ENCODE peak calls at places on chromosomes 13 and 19, in five cellular contexts. F, S, J, A and I are unnamed samples.

GRCh38 chr19:20077791-20078463 is at the start of gene ZNF90:
- DNase-seq in F (peak; percentile 97), S (peak; percentile 96), J (peak; percentile 96), A (no peak), I (peak; percentile 91)

GRCh38 chr19:49930483-49931011 is 1.2 kb upstream of the NUP62 start:
- DNase-seq in F (peak; percentile 74), S (no peak), J (no peak), A (peak; percentile 34), I (no peak)

GRCh38 chr13:109869312-109870237 is 83.2 kb upstream of the IRS2 start:
- DNase-seq in F (peak; percentile 70), S (peak; percentile 42), J (peak; percentile 70), A (no peak), I (peak; percentile 70)

GRCh38 chr13:39876258-39876657 is 220.8 kb downstream of the COG6 start:
- DNase-seq in F (no peak), S (no peak), J (peak; percentile 91), A (peak; percentile 61), I (peak; percentile 58)

GRCh38 chr13:74151859-74152258 is 17.7 kb upstream of the KLF12 start:
- DNase-seq in F (no peak), S (no peak), J (no peak), A (no peak), I (no peak)

GRCh38 chr19:53471916-53472315 is 4.4 kb downstream of the ZNF813 start:
- DNase-seq in F (no peak), S (no peak), J (no peak), A (no peak), I (no peak)

GRCh38 chr13:97212540-97213146 is 9.5 kb upstream of the MBNL2 start:
- DNase-seq in F (no peak), S (no peak), J (no peak), A (peak; percentile 68), I (peak; percentile 18)

GRCh38 chr13:33828431-33829129 is 10.6 kb downstream of the RFC3 start:
- DNase-seq in F (no peak), S (no peak), J (no peak), A (no peak), I (no peak)

GRCh38 chr13:49553888-49554287 is 31.5 kb downstream of the RCBTB1 start:
- DNase-seq in F (no peak), S (no peak), J (no peak), A (no peak), I (no peak)

GRCh38 chr19:35337081-35337983 is 8.3 kb downstream of the CD22 start:
- DNase-seq in F (no peak), S (no peak), J (no peak), A (no peak), I (no peak)

GRCh38 chr19:29542776-29543175 is 17.0 kb downstream of the VSTM2B start:
- DNase-seq in F (no peak), S (no peak), J (no peak), A (no peak), I (no peak)

GRCh38 chr13:93861818-93862217 is 617.7 kb downstream of the DCT start:
- DNase-seq in F (peak; percentile 17), S (no peak), J (peak; percentile 94), A (no peak), I (peak; percentile 7)

GRCh38 chr19:46015080-46015960 is 7.5 kb downstream of the PGLYRP1 start:
- DNase-seq in F (no peak), S (no peak), J (peak; percentile 40), A (no peak), I (no peak)

GRCh38 chr19:13692096-13692495 is 72.2 kb upstream of the MRI1 start:
- DNase-seq in F (no peak), S (no peak), J (peak; percentile 84), A (peak; percentile 93), I (peak; percentile 94)

GRCh38 chr19:57668635-57669034 is at the start of gene ZSCAN4:
- DNase-seq in F (no peak), S (no peak), J (no peak), A (no peak), I (no peak)

GRCh38 chr13:36531746-36532486 is 99.6 kb downstream of the CCNA1 start:
- DNase-seq in F (no peak), S (no peak), J (peak; percentile 64), A (peak; percentile 62), I (peak; percentile 80)

GRCh38 chr19:45470147-45471081 is 2.6 kb downstream of the FOSB start:
- DNase-seq in F (peak; percentile 66), S (no peak), J (peak; percentile 91), A (peak; percentile 84), I (peak; percentile 62)

GRCh38 chr13:29954082-29955043 is 103.9 kb upstream of the UBL3 start:
- DNase-seq in F (no peak), S (no peak), J (no peak), A (no peak), I (no peak)

GRCh38 chr13:75279834-75280369 is 202.1 kb downstream of the TBC1D4 start:
- DNase-seq in F (no peak), S (no peak), J (no peak), A (no peak), I (no peak)

GRCh38 chr19:41226053-41226873 is 7.2 kb downstream of the AXL start:
- DNase-seq in F (peak; percentile 83), S (peak; percentile 47), J (peak; percentile 93), A (peak; percentile 89), I (peak; percentile 98)

GRCh38 chr19:34651747-34652146 is 25.2 kb downstream of the SCGB2B2 start:
- DNase-seq in F (no peak), S (no peak), J (no peak), A (no peak), I (no peak)

GRCh38 chr13:51218691-51219090 is 3.5 kb upstream of the FAM124A start:
- DNase-seq in F (no peak), S (no peak), J (no peak), A (no peak), I (no peak)

GRCh38 chr13:81791636-81792035 is 1450.7 kb upstream of the SPRY2 start:
- DNase-seq in F (no peak), S (no peak), J (no peak), A (no peak), I (no peak)

GRCh38 chr13:105928901-105929300 is 606.6 kb downstream of the EFNB2 start:
- DNase-seq in F (no peak), S (no peak), J (peak; percentile 23), A (no peak), I (no peak)

GRCh38 chr13:110347535-110348308 is 40.6 kb downstream of the COL4A2 start:
- DNase-seq in F (no peak), S (no peak), J (peak; percentile 96), A (peak; percentile 93), I (peak; percentile 76)

GRCh38 chr13:26759907-26760834 is at the start of gene GPR12:
- DNase-seq in F (no peak), S (no peak), J (peak; percentile 4), A (no peak), I (peak; percentile 14)

GRCh38 chr19:6481541-6482342 is at the start of gene DENND1C:
- DNase-seq in F (no peak), S (no peak), J (no peak), A (peak; percentile 35), I (no peak)

GRCh38 chr13:99386911-99387788 is 80.0 kb upstream of the GPR183 start:
- DNase-seq in F (peak; percentile 39), S (no peak), J (no peak), A (peak; percentile 55), I (peak; percentile 21)

GRCh38 chr13:112690242-112690943 is 555 bp downstream of the ATP11A start:
- DNase-seq in F (peak; percentile 55), S (no peak), J (peak; percentile 45), A (no peak), I (peak; percentile 34)

GRCh38 chr13:112692586-112692985 is 2.7 kb downstream of the ATP11A start:
- DNase-seq in F (no peak), S (no peak), J (no peak), A (no peak), I (no peak)

GRCh38 chr13:112689498-112690241 is at the start of gene ATP11A:
- DNase-seq in F (peak; percentile 93), S (peak; percentile 80), J (peak; percentile 92), A (peak; percentile 75), I (peak; percentile 89)

GRCh38 chr13:112693831-112694497 is 4.1 kb downstream of the ATP11A start:
- DNase-seq in F (peak; percentile 16), S (no peak), J (peak; percentile 88), A (peak; percentile 22), I (peak; percentile 64)

GRCh38 chr13:112692104-112692503 is 2.3 kb downstream of the ATP11A start:
- DNase-seq in F (peak; percentile 10), S (no peak), J (no peak), A (no peak), I (no peak)
- H3K4me3 ChIP-seq in F (peak overlapping the region; percentile 60), S (no peak overlapping the region), J (peak overlapping the region; percentile 83), A (peak overlapping the region; percentile 85), I (no peak overlapping the region)

GRCh38 chr19:47322048-47322447 is 9.9 kb upstream of the C5AR2 start:
- DNase-seq in F (no peak), S (no peak), J (no peak), A (no peak), I (no peak)
- H3K27me3 ChIP-seq in F (no peaks in the 10 kb centered on the region), S (peaks cover 23% of the 10 kb centered on the region), J (peaks cover 11% of the 10 kb centered on the region), A (no peaks in the 10 kb centered on the region), I (peaks cover 36% of the 10 kb centered on the region)

GRCh38 chr13:113493315-113493951 is 2.9 kb upstream of the DCUN1D2 start:
- DNase-seq in F (no peak), S (no peak), J (peak; percentile 97), A (peak; percentile 92), I (peak; percentile 25)
- H3K4me3 ChIP-seq in F (no peak overlapping the region), S (no peak overlapping the region), J (peak overlapping the region; percentile 60), A (peak overlapping the region; percentile 92), I (peak overlapping the region; percentile 88)

DNA sequence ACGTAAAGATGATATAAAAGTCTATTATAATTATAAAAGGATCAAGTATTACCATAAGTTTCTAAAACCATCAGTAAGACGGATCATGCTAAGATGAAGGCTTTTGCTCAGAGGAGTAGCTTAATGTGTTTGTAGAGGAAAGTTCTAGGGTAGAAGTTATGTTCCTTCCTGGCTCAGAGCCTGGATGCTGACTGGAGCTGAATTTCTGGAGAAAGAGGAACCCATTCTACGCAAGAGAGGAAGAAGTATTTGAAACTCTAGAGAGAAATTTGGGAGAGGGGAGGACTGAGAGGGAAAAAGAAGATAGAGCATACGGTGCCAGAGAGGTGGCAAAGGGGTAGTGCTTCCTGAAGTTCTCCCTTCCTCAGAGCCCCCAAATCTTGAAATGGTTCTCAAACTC is 51.5 kb upstream of the SGCG start:
- DNase-seq in F (no peak), S (no peak), J (no peak), A (no peak), I (no peak)
- H3K27me3 ChIP-seq in F (no peaks in the 10 kb centered on the region), S (no peaks in the 10 kb centered on the region), J (no peaks in the 10 kb centered on the region), A (peaks cover 25% of the 10 kb centered on the region), I (no peaks in the 10 kb centered on the region)

GRCh38 chr13:73057284-73058025 is 1.4 kb upstream of the KLF5 start:
- DNase-seq in F (no peak), S (no peak), J (no peak), A (peak; percentile 79), I (no peak)

GRCh38 chr13:73058741-73059459 is at the start of gene KLF5:
- DNase-seq in F (peak; percentile 97), S (peak; percentile 97), J (peak; percentile 94), A (peak; percentile 96), I (peak; percentile 98)

GRCh38 chr13:73054712-73055111 is 4.1 kb upstream of the KLF5 start:
- DNase-seq in F (no peak), S (no peak), J (no peak), A (no peak), I (no peak)

GRCh38 chr13:73058432-73058740 is 419 bp upstream of the KLF5 start:
- DNase-seq in F (no peak), S (no peak), J (no peak), A (no peak), I (no peak)

GRCh38 chr13:73056054-73056962 is 2.5 kb upstream of the KLF5 start:
- DNase-seq in F (no peak), S (no peak), J (peak; percentile 98), A (peak; percentile 89), I (peak; percentile 56)
- H3K4me3 ChIP-seq in F (no peak overlapping the region), S (no peak overlapping the region), J (no peak overlapping the region), A (peak overlapping the region; percentile 69), I (no peak overlapping the region)